ENCODE peak calls at places on chromosomes 16 and 17, in five cellular contexts. One of them, this sample, is unnamed.

GRCh38 chr17:66304304-66305174 is 2.1 kb downstream of the PRKCA start:
- DNase-seq in uterus: no peak
- DNase-seq in CD8-positive, alpha-beta T cell: no peak
- DNase-seq in thoracic aorta: no peak
- DNase-seq in cardiac fibroblast: peak; percentile 47
- DNase-seq in this sample: no peak

GRCh38 chr17:73492125-73492801 is 152.0 kb downstream of the SDK2 start:
- DNase-seq in uterus: no peak
- DNase-seq in CD8-positive, alpha-beta T cell: no peak
- DNase-seq in thoracic aorta: no peak
- DNase-seq in cardiac fibroblast: no peak
- DNase-seq in this sample: no peak

GRCh38 chr16:52912565-52913173 is 140.0 kb downstream of the CHD9NB start:
- DNase-seq in uterus: no peak
- DNase-seq in CD8-positive, alpha-beta T cell: no peak
- DNase-seq in thoracic aorta: no peak
- DNase-seq in cardiac fibroblast: peak; percentile 63
- DNase-seq in this sample: no peak

GRCh38 chr16:14325921-14326401 is 254.8 kb downstream of the MRTFB start:
- DNase-seq in uterus: no peak
- DNase-seq in CD8-positive, alpha-beta T cell: no peak
- DNase-seq in thoracic aorta: no peak
- DNase-seq in cardiac fibroblast: no peak
- DNase-seq in this sample: no peak

GRCh38 chr16:24309222-24309905 is 53.2 kb downstream of the CACNG3 start:
- DNase-seq in uterus: no peak
- DNase-seq in CD8-positive, alpha-beta T cell: no peak
- DNase-seq in thoracic aorta: no peak
- DNase-seq in cardiac fibroblast: peak; percentile 45
- DNase-seq in this sample: no peak

GRCh38 chr17:55237826-55238196 is 26.9 kb upstream of the HLF start:
- DNase-seq in uterus: no peak
- DNase-seq in CD8-positive, alpha-beta T cell: no peak
- DNase-seq in thoracic aorta: no peak
- DNase-seq in cardiac fibroblast: no peak
- DNase-seq in this sample: no peak

GRCh38 chr17:28747046-28747691 is 3.4 kb downstream of the TRAF4 start:
- DNase-seq in uterus: no peak
- DNase-seq in CD8-positive, alpha-beta T cell: no peak
- DNase-seq in thoracic aorta: no peak
- DNase-seq in cardiac fibroblast: no peak
- DNase-seq in this sample: no peak

GRCh38 chr16:65372171-65372570 is 250.3 kb upstream of the CDH11 start:
- DNase-seq in uterus: no peak
- DNase-seq in CD8-positive, alpha-beta T cell: no peak
- DNase-seq in thoracic aorta: no peak
- DNase-seq in cardiac fibroblast: no peak
- DNase-seq in this sample: no peak

GRCh38 chr16:88424536-88425230 is 28.4 kb upstream of the ZFPM1 start:
- DNase-seq in uterus: no peak
- DNase-seq in CD8-positive, alpha-beta T cell: no peak
- DNase-seq in thoracic aorta: no peak
- DNase-seq in cardiac fibroblast: no peak
- DNase-seq in this sample: no peak

GRCh38 chr17:75285123-75285522 is 4.1 kb downstream of the SLC25A19 start:
- DNase-seq in uterus: no peak
- DNase-seq in CD8-positive, alpha-beta T cell: no peak
- DNase-seq in thoracic aorta: no peak
- DNase-seq in cardiac fibroblast: no peak
- DNase-seq in this sample: no peak

GRCh38 chr16:884232-884631 is 83.7 kb upstream of the GNG13 start:
- DNase-seq in uterus: no peak
- DNase-seq in CD8-positive, alpha-beta T cell: no peak
- DNase-seq in thoracic aorta: no peak
- DNase-seq in cardiac fibroblast: no peak
- DNase-seq in this sample: no peak

GRCh38 chr16:31833047-31833446 is 40.6 kb upstream of the ZNF267 start:
- DNase-seq in uterus: no peak
- DNase-seq in CD8-positive, alpha-beta T cell: no peak
- DNase-seq in thoracic aorta: no peak
- DNase-seq in cardiac fibroblast: no peak
- DNase-seq in this sample: no peak

GRCh38 chr17:4488989-4489595 is 9.6 kb upstream of the SPNS2 start:
- DNase-seq in uterus: no peak
- DNase-seq in CD8-positive, alpha-beta T cell: no peak
- DNase-seq in thoracic aorta: no peak
- DNase-seq in cardiac fibroblast: no peak
- DNase-seq in this sample: no peak

GRCh38 chr16:85286066-85286712 is 173.9 kb upstream of the CIBAR2 start:
- DNase-seq in uterus: peak; percentile 46
- DNase-seq in CD8-positive, alpha-beta T cell: no peak
- DNase-seq in thoracic aorta: peak; percentile 54
- DNase-seq in cardiac fibroblast: peak; percentile 51
- DNase-seq in this sample: no peak

GRCh38 chr17:81573794-81574642 is 21.9 kb upstream of the FAAP100 start:
- DNase-seq in uterus: no peak
- DNase-seq in CD8-positive, alpha-beta T cell: no peak
- DNase-seq in thoracic aorta: no peak
- DNase-seq in cardiac fibroblast: no peak
- DNase-seq in this sample: no peak

GRCh38 chr17:59851431-59852375 is 41.0 kb downstream of the TUBD1 start:
- DNase-seq in uterus: peak; percentile 83
- DNase-seq in CD8-positive, alpha-beta T cell: no peak
- DNase-seq in thoracic aorta: no peak
- DNase-seq in cardiac fibroblast: peak; percentile 87
- DNase-seq in this sample: no peak

GRCh38 chr16:67236551-67237395 is 9.8 kb downstream of the TMEM208 start:
- DNase-seq in uterus: peak; percentile 44
- DNase-seq in CD8-positive, alpha-beta T cell: peak; percentile 59
- DNase-seq in thoracic aorta: no peak
- DNase-seq in cardiac fibroblast: peak; percentile 65
- DNase-seq in this sample: peak; percentile 34

GRCh38 chr17:78746949-78747269 is 35.2 kb downstream of the CYTH1 start:
- DNase-seq in uterus: no peak
- DNase-seq in CD8-positive, alpha-beta T cell: no peak
- DNase-seq in thoracic aorta: no peak
- DNase-seq in cardiac fibroblast: no peak
- DNase-seq in this sample: no peak

GRCh38 chr16:8634991-8635736 is 13.7 kb downstream of the METTL22 start:
- DNase-seq in uterus: no peak
- DNase-seq in CD8-positive, alpha-beta T cell: no peak
- DNase-seq in thoracic aorta: no peak
- DNase-seq in cardiac fibroblast: peak; percentile 52
- DNase-seq in this sample: no peak

GRCh38 chr16:72189865-72190371 is 18.0 kb upstream of the PMFBP1 start:
- DNase-seq in uterus: no peak
- DNase-seq in CD8-positive, alpha-beta T cell: no peak
- DNase-seq in thoracic aorta: no peak
- DNase-seq in cardiac fibroblast: peak; percentile 87
- DNase-seq in this sample: no peak

GRCh38 chr16:87897563-87898505 is 28.5 kb upstream of the SLC7A5 start:
- DNase-seq in uterus: no peak
- DNase-seq in CD8-positive, alpha-beta T cell: peak; percentile 59
- DNase-seq in thoracic aorta: no peak
- DNase-seq in cardiac fibroblast: no peak
- DNase-seq in this sample: no peak

GRCh38 chr17:19958023-19958422 is 19.6 kb downstream of the AKAP10 start:
- DNase-seq in uterus: no peak
- DNase-seq in CD8-positive, alpha-beta T cell: no peak
- DNase-seq in thoracic aorta: no peak
- DNase-seq in cardiac fibroblast: peak; percentile 91
- DNase-seq in this sample: no peak

GRCh38 chr16:17366299-17366961 is 104.3 kb downstream of the XYLT1 start:
- DNase-seq in uterus: no peak
- DNase-seq in CD8-positive, alpha-beta T cell: no peak
- DNase-seq in thoracic aorta: no peak
- DNase-seq in cardiac fibroblast: no peak
- DNase-seq in this sample: no peak

GRCh38 chr17:50277357-50277754 is 3.1 kb downstream of the TMEM92 start:
- DNase-seq in uterus: no peak
- DNase-seq in CD8-positive, alpha-beta T cell: no peak
- DNase-seq in thoracic aorta: no peak
- DNase-seq in cardiac fibroblast: no peak
- DNase-seq in this sample: no peak

GRCh38 chr17:80789356-80789902 is 202.2 kb upstream of the CHMP6 start:
- DNase-seq in uterus: peak; percentile 70
- DNase-seq in CD8-positive, alpha-beta T cell: no peak
- DNase-seq in thoracic aorta: peak; percentile 35
- DNase-seq in cardiac fibroblast: peak; percentile 94
- DNase-seq in this sample: no peak

GRCh38 chr17:68381076-68381900 is 76.0 kb downstream of the WIPI1 start:
- DNase-seq in uterus: peak; percentile 81
- DNase-seq in CD8-positive, alpha-beta T cell: no peak
- DNase-seq in thoracic aorta: peak; percentile 13
- DNase-seq in cardiac fibroblast: peak; percentile 92
- DNase-seq in this sample: no peak

GRCh38 chr16:86884256-86884655 is 305.9 kb downstream of the FOXL1 start:
- DNase-seq in uterus: no peak
- DNase-seq in CD8-positive, alpha-beta T cell: no peak
- DNase-seq in thoracic aorta: no peak
- DNase-seq in cardiac fibroblast: no peak
- DNase-seq in this sample: no peak

GRCh38 chr16:30395155-30395991 is at the start of gene ZNF48:
- DNase-seq in uterus: peak; percentile 82
- DNase-seq in CD8-positive, alpha-beta T cell: peak; percentile 57
- DNase-seq in thoracic aorta: no peak
- DNase-seq in cardiac fibroblast: peak; percentile 81
- DNase-seq in this sample: peak; percentile 77

GRCh38 chr16:35639233-35640205 is 2180.1 kb downstream of the TP53TG3F start:
- DNase-seq in uterus: no peak
- DNase-seq in CD8-positive, alpha-beta T cell: no peak
- DNase-seq in thoracic aorta: no peak
- DNase-seq in cardiac fibroblast: no peak
- DNase-seq in this sample: no peak

GRCh38 chr16:56667581-56668571 is at the start of gene MT1G:
- DNase-seq in uterus: no peak
- DNase-seq in CD8-positive, alpha-beta T cell: no peak
- DNase-seq in thoracic aorta: no peak
- DNase-seq in cardiac fibroblast: peak; percentile 32
- DNase-seq in this sample: no peak

GRCh38 chr17:41710472-41711090 is 1.6 kb upstream of the GAST start:
- DNase-seq in uterus: no peak
- DNase-seq in CD8-positive, alpha-beta T cell: no peak
- DNase-seq in thoracic aorta: no peak
- DNase-seq in cardiac fibroblast: peak; percentile 95
- DNase-seq in this sample: no peak

GRCh38 chr16:67349172-67349571 is 22.6 kb downstream of the LRRC36 start:
- DNase-seq in uterus: no peak
- DNase-seq in CD8-positive, alpha-beta T cell: no peak
- DNase-seq in thoracic aorta: no peak
- DNase-seq in cardiac fibroblast: peak; percentile 54
- DNase-seq in this sample: no peak

GRCh38 chr17:57873261-57874057 is 23.6 kb upstream of the MRPS23 start:
- DNase-seq in uterus: no peak
- DNase-seq in CD8-positive, alpha-beta T cell: no peak
- DNase-seq in thoracic aorta: no peak
- DNase-seq in cardiac fibroblast: no peak
- DNase-seq in this sample: no peak

GRCh38 chr17:45372325-45372869 is 55.6 kb upstream of the MAP3K14 start:
- DNase-seq in uterus: no peak
- DNase-seq in CD8-positive, alpha-beta T cell: no peak
- DNase-seq in thoracic aorta: no peak
- DNase-seq in cardiac fibroblast: no peak
- DNase-seq in this sample: no peak

GRCh38 chr17:45374501-45374900 is 57.7 kb upstream of the MAP3K14 start:
- DNase-seq in uterus: no peak
- DNase-seq in CD8-positive, alpha-beta T cell: no peak
- DNase-seq in thoracic aorta: no peak
- DNase-seq in cardiac fibroblast: no peak
- DNase-seq in this sample: no peak

GRCh38 chr17:45370949-45371413 is 54.2 kb upstream of the MAP3K14 start:
- DNase-seq in uterus: no peak
- DNase-seq in CD8-positive, alpha-beta T cell: no peak
- DNase-seq in thoracic aorta: no peak
- DNase-seq in cardiac fibroblast: peak; percentile 37
- DNase-seq in this sample: peak; percentile 4

GRCh38 chr17:45368661-45369060 is 51.8 kb upstream of the MAP3K14 start:
- DNase-seq in uterus: no peak
- DNase-seq in CD8-positive, alpha-beta T cell: no peak
- DNase-seq in thoracic aorta: no peak
- DNase-seq in cardiac fibroblast: peak; percentile 39
- DNase-seq in this sample: no peak

GRCh38 chr17:45371414-45372324 is 54.8 kb upstream of the MAP3K14 start:
- DNase-seq in uterus: peak; percentile 69
- DNase-seq in CD8-positive, alpha-beta T cell: peak; percentile 18
- DNase-seq in thoracic aorta: peak; percentile 36
- DNase-seq in cardiac fibroblast: peak; percentile 94
- DNase-seq in this sample: peak; percentile 31
- TF ChIP-seq CTCF in uterus: peak; percentile 16
- TF ChIP-seq CTCF in CD8-positive, alpha-beta T cell: no peak
- TF ChIP-seq CTCF in thoracic aorta: no peak
- TF ChIP-seq CTCF in cardiac fibroblast: no peak
- TF ChIP-seq CTCF in this sample: no peak

GRCh38 chr16:81633147-81633619 is 145.9 kb upstream of the PLCG2 start:
- DNase-seq in uterus: no peak
- DNase-seq in CD8-positive, alpha-beta T cell: no peak
- DNase-seq in thoracic aorta: no peak
- DNase-seq in cardiac fibroblast: no peak
- DNase-seq in this sample: no peak
- TF ChIP-seq CTCF in uterus: no peak
- TF ChIP-seq CTCF in CD8-positive, alpha-beta T cell: peak; percentile 26
- TF ChIP-seq CTCF in thoracic aorta: no peak
- TF ChIP-seq CTCF in cardiac fibroblast: peak; percentile 14
- TF ChIP-seq CTCF in this sample: no peak

GRCh38 chr16:5917436-5917835 is 819.8 kb upstream of the EEF2KMT start:
- DNase-seq in uterus: no peak
- DNase-seq in CD8-positive, alpha-beta T cell: no peak
- DNase-seq in thoracic aorta: no peak
- DNase-seq in cardiac fibroblast: no peak
- DNase-seq in this sample: no peak

GRCh38 chr16:5916711-5917191 is 819.2 kb upstream of the EEF2KMT start:
- DNase-seq in uterus: no peak
- DNase-seq in CD8-positive, alpha-beta T cell: no peak
- DNase-seq in thoracic aorta: no peak
- DNase-seq in cardiac fibroblast: no peak
- DNase-seq in this sample: no peak

GRCh38 chr16:5918553-5919127 is 821.0 kb upstream of the EEF2KMT start:
- DNase-seq in uterus: no peak
- DNase-seq in CD8-positive, alpha-beta T cell: no peak
- DNase-seq in thoracic aorta: no peak
- DNase-seq in cardiac fibroblast: no peak
- DNase-seq in this sample: no peak
- TF ChIP-seq CTCF in uterus: no peak
- TF ChIP-seq CTCF in CD8-positive, alpha-beta T cell: no peak
- TF ChIP-seq CTCF in thoracic aorta: no peak
- TF ChIP-seq CTCF in cardiac fibroblast: no peak
- TF ChIP-seq CTCF in this sample: no peak

DNA sequence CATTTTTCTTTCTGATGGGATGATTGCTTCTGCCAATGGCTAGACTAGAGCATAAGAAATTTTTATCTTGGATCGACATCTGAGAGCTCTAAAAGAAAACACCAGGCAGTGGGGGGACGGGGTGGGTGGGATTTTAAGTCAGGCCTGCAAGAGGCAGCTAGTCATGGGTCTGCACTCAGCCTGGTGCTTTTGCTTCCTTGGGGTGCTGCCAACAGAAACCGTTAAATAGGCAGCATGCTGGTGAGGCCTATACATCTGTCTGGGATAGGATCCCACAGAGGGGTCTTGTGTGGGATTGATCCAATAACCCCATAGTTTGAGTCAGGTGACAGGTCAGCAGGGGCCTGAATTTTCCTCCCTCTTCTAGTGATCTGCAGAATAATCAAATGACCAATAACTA is 26.9 kb downstream of the ZNRF1 start:
- DNase-seq in uterus: peak; percentile 47
- DNase-seq in CD8-positive, alpha-beta T cell: no peak
- DNase-seq in thoracic aorta: no peak
- DNase-seq in cardiac fibroblast: no peak
- DNase-seq in this sample: no peak
- TF ChIP-seq CTCF in uterus: no peak
- TF ChIP-seq CTCF in CD8-positive, alpha-beta T cell: no peak
- TF ChIP-seq CTCF in thoracic aorta: no peak
- TF ChIP-seq CTCF in cardiac fibroblast: no peak
- TF ChIP-seq CTCF in this sample: no peak

This sample was measured in activated B cell treated with CpG ODN at 0.5 μM for 24 hours.